ENCODE peak calls at places on chromosomes 11 and 22, in nine cellular contexts. H, C, E, B, K, A, G, S and W are unnamed samples.

GRCh38 chr11:86977441-86978050 is 22.4 kb upstream of the FZD4 start:
- DNase-seq in H (no peak), C (peak), E (no peak), B (no peak), K (no peak), A (no peak), G (no peak), S (no peak), W (no peak)

GRCh38 chr11:13367115-13367514 is 89.5 kb downstream of the BMAL1 start:
- DNase-seq in H (no peak), C (no peak), E (no peak), B (no peak), K (no peak), A (no peak), G (peak), S (no peak), W (no peak)

GRCh38 chr22:36640106-36640672 is 63.4 kb downstream of the CACNG2 start:
- DNase-seq in H (no peak), C (no peak), E (no peak), B (no peak), K (no peak), A (no peak), G (no peak), S (no peak), W (no peak)

GRCh38 chr11:66231561-66231960 is 36.9 kb upstream of the RAB1B start:
- DNase-seq in H (no peak), C (no peak), E (no peak), B (no peak), K (no peak), A (no peak), G (no peak), S (no peak), W (no peak)

GRCh38 chr11:17277024-17277584 is 565 bp downstream of the NUCB2 start:
- DNase-seq in H (no peak), C (peak), E (no peak), B (peak), K (no peak), A (no peak), G (no peak), S (no peak), W (peak)

GRCh38 chr22:38923463-38924196 is 33.8 kb upstream of the APOBEC3A start:
- DNase-seq in H (no peak), C (peak), E (no peak), B (peak), K (peak), A (peak), G (peak), S (peak), W (peak)

GRCh38 chr11:111797145-111797581 is 31.0 kb upstream of the PPP2R1B start:
- DNase-seq in H (no peak), C (no peak), E (no peak), B (no peak), K (peak), A (no peak), G (no peak), S (no peak), W (peak)

GRCh38 chr22:46219650-46220049 is 30.4 kb downstream of the CDPF1 start:
- DNase-seq in H (no peak), C (no peak), E (no peak), B (no peak), K (no peak), A (no peak), G (no peak), S (no peak), W (no peak)

GRCh38 chr11:16933756-16934603 is 80.2 kb downstream of the PLEKHA7 start:
- DNase-seq in H (no peak), C (no peak), E (no peak), B (peak), K (no peak), A (no peak), G (no peak), S (no peak), W (peak)

GRCh38 chr22:28243539-28243938 is 324.5 kb upstream of the PITPNB start:
- DNase-seq in H (no peak), C (no peak), E (no peak), B (peak), K (no peak), A (no peak), G (no peak), S (no peak), W (peak)

GRCh38 chr11:10818594-10818993 is 9.9 kb upstream of the EIF4G2 start:
- DNase-seq in H (no peak), C (no peak), E (no peak), B (peak), K (no peak), A (no peak), G (no peak), S (no peak), W (peak)

GRCh38 chr22:35604671-35605457 is 12.3 kb downstream of the MB start:
- DNase-seq in H (no peak), C (no peak), E (no peak), B (peak), K (no peak), A (no peak), G (no peak), S (no peak), W (no peak)

GRCh38 chr11:65588199-65589054 is 7.2 kb downstream of the KCNK7 start:
- DNase-seq in H (peak), C (peak), E (no peak), B (no peak), K (peak), A (peak), G (peak), S (peak), W (peak)

GRCh38 chr11:125441648-125442410 is 54.2 kb downstream of the FEZ1 start:
- DNase-seq in H (peak), C (no peak), E (no peak), B (no peak), K (no peak), A (peak), G (peak), S (no peak), W (no peak)

GRCh38 chr11:86781546-86781945 is 18.8 kb upstream of the PRSS23 start:
- DNase-seq in H (peak), C (no peak), E (no peak), B (no peak), K (no peak), A (peak), G (no peak), S (no peak), W (no peak)

GRCh38 chr22:49838771-49839717 is 11.4 kb upstream of the BRD1 start:
- DNase-seq in H (peak), C (no peak), E (no peak), B (no peak), K (peak), A (peak), G (no peak), S (no peak), W (peak)

GRCh38 chr11:65851083-65851579 is 6.8 kb downstream of the CFL1 start:
- DNase-seq in H (peak), C (no peak), E (no peak), B (no peak), K (peak), A (peak), G (no peak), S (no peak), W (no peak)

GRCh38 chr22:32317524-32317923 is 40.1 kb upstream of the RFPL3 start:
- DNase-seq in H (no peak), C (no peak), E (no peak), B (no peak), K (peak), A (no peak), G (no peak), S (no peak), W (no peak)

GRCh38 chr11:120184946-120185677 is 25.7 kb upstream of the OAF start:
- DNase-seq in H (no peak), C (peak), E (no peak), B (no peak), K (peak), A (no peak), G (no peak), S (peak), W (no peak)

GRCh38 chr11:128467610-128468041 is 119.7 kb downstream of the ETS1 start:
- DNase-seq in H (no peak), C (peak), E (no peak), B (peak), K (no peak), A (no peak), G (no peak), S (no peak), W (peak)

GRCh38 chr11:44380009-44380313 is 70.0 kb upstream of the ALX4 start:
- DNase-seq in H (no peak), C (no peak), E (no peak), B (no peak), K (no peak), A (no peak), G (no peak), S (no peak), W (no peak)

GRCh38 chr22:37098976-37099577 is 10.4 kb downstream of the TMPRSS6 start:
- DNase-seq in H (peak), C (no peak), E (no peak), B (no peak), K (no peak), A (peak), G (no peak), S (no peak), W (no peak)

GRCh38 chr11:1531418-1531817 is 40.7 kb downstream of the DUSP8 start:
- DNase-seq in H (no peak), C (peak), E (no peak), B (no peak), K (no peak), A (no peak), G (no peak), S (no peak), W (no peak)

GRCh38 chr22:36304429-36304828 is 51.5 kb downstream of the APOL1 start:
- DNase-seq in H (no peak), C (no peak), E (no peak), B (no peak), K (no peak), A (no peak), G (no peak), S (no peak), W (no peak)

GRCh38 chr11:842370-843002 is at the start of the genes POLR2L and TSPAN4:
- DNase-seq in H (peak), C (peak), E (peak), B (peak), K (peak), A (peak), G (peak), S (peak), W (peak)

GRCh38 chr22:23453277-23453676 is 126.8 kb downstream of the IGLL1 start:
- DNase-seq in H (no peak), C (no peak), E (no peak), B (no peak), K (no peak), A (no peak), G (no peak), S (no peak), W (no peak)

GRCh38 chr22:36807627-36808026 is 9.2 kb downstream of the PVALB start:
- DNase-seq in H (no peak), C (no peak), E (no peak), B (no peak), K (no peak), A (no peak), G (no peak), S (no peak), W (no peak)

GRCh38 chr22:28426346-28427132 is 253.1 kb downstream of the TTC28 start:
- DNase-seq in H (no peak), C (no peak), E (no peak), B (no peak), K (no peak), A (no peak), G (no peak), S (no peak), W (no peak)

GRCh38 chr11:134366279-134366678 is 34.5 kb downstream of the GLB1L2 start:
- DNase-seq in H (no peak), C (no peak), E (no peak), B (no peak), K (no peak), A (no peak), G (peak), S (no peak), W (no peak)

GRCh38 chr22:33005476-33005875 is 52.7 kb downstream of the SYN3 start:
- DNase-seq in H (no peak), C (no peak), E (no peak), B (no peak), K (no peak), A (no peak), G (no peak), S (no peak), W (no peak)

GRCh38 chr11:114440121-114440860 is 1.0 kb downstream of the REXO2 start:
- DNase-seq in H (no peak), C (no peak), E (no peak), B (no peak), K (no peak), A (no peak), G (no peak), S (no peak), W (no peak)

GRCh38 chr11:75237050-75237449 is 3.5 kb upstream of the TPBGL start:
- DNase-seq in H (no peak), C (no peak), E (no peak), B (no peak), K (no peak), A (no peak), G (no peak), S (no peak), W (no peak)

GRCh38 chr11:44598831-44599230 is 33.4 kb downstream of the CD82 start:
- DNase-seq in H (no peak), C (no peak), E (no peak), B (no peak), K (no peak), A (no peak), G (no peak), S (no peak), W (no peak)

DNA sequence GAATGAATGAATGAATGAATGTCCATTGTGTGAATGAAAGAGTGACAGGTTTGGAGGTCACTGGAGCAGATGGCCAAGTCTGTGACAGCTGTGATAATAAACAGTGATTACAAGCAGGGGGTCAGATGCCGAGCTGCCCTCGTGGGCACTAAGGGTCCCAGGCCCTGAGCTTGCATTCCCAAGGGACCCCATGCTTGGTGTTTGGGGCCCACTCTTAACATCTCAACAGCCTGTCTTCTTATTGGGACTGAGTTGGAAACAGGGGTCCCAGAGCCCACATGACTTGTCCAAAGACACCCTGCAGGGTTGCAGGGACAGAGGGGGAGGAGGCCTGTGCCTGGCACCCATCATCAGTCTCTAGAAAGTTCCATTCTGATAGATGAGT is 12.0 kb upstream of the ANO1 start:
- DNase-seq in H (no peak), C (no peak), E (no peak), B (no peak), K (no peak), A (peak), G (no peak), S (no peak), W (no peak)
- TF ChIP-seq CTCF in H (no peak), C (no peak), E (no peak), B (no peak), K (no peak), A (no peak), G (no peak), S (no peak), W (no peak)

GRCh38 chr22:40107756-40108437 is 69.8 kb upstream of the TNRC6B start:
- DNase-seq in H (no peak), C (peak), E (no peak), B (no peak), K (no peak), A (no peak), G (no peak), S (no peak), W (peak)
- TF ChIP-seq CTCF in H (no peak), C (no peak), E (no peak), B (no peak), K (no peak), A (no peak), G (no peak), S (no peak), W (no peak)

GRCh38 chr11:117925198-117925925 is 3.8 kb downstream of the TMPRSS13 start:
- DNase-seq in H (no peak), C (no peak), E (no peak), B (no peak), K (no peak), A (no peak), G (no peak), S (no peak), W (no peak)

GRCh38 chr11:117923275-117923674 is 5.9 kb downstream of the TMPRSS13 start:
- DNase-seq in H (no peak), C (no peak), E (no peak), B (no peak), K (no peak), A (no peak), G (no peak), S (no peak), W (no peak)

GRCh38 chr11:117924631-117925170 is 4.5 kb downstream of the TMPRSS13 start:
- DNase-seq in H (no peak), C (no peak), E (no peak), B (no peak), K (no peak), A (no peak), G (no peak), S (no peak), W (no peak)

GRCh38 chr11:117921893-117922292 is 7.3 kb downstream of the TMPRSS13 start:
- DNase-seq in H (no peak), C (no peak), E (no peak), B (no peak), K (no peak), A (no peak), G (peak), S (no peak), W (no peak)

GRCh38 chr11:117923773-117924172 is 5.4 kb downstream of the TMPRSS13 start:
- DNase-seq in H (peak), C (no peak), E (no peak), B (no peak), K (no peak), A (no peak), G (peak), S (no peak), W (no peak)
- TF ChIP-seq CTCF in H (no peak), C (no peak), E (no peak), B (no peak), K (no peak), A (peak), G (no peak), S (no peak), W (no peak)

DNA sequence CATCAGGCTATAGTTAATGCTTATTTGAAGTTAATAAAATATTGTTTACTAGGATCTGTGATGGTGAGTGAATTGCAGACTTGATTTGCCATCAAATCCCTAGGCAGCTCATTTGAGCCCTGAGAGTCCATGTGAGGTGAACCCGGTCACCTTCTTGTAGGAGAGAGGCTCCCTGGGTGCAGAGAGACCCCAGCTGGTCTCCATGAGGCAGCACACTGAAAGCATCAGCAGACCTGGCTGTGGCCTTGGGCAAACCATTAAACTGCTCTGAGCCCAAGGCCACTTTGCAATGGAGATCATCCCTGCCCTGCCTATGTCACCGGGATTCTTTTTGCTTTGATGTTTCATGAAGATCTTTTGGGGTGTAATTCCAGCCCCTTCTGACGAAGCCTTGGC is 125.2 kb downstream of the MICAL2 start:
- DNase-seq in H (no peak), C (no peak), E (no peak), B (no peak), K (no peak), A (no peak), G (no peak), S (no peak), W (peak)
- TF ChIP-seq CTCF in H (no peak), C (no peak), E (no peak), B (peak), K (no peak), A (peak), G (no peak), S (peak), W (peak)

GRCh38 chr11:122202951-122203456 is 87.0 kb upstream of the BLID start:
- DNase-seq in H (peak), C (peak), E (peak), B (peak), K (peak), A (peak), G (peak), S (peak), W (peak)
- TF ChIP-seq CTCF in H (peak), C (peak), E (peak), B (peak), K (peak), A (peak), G (peak), S (peak), W (peak)

DNA sequence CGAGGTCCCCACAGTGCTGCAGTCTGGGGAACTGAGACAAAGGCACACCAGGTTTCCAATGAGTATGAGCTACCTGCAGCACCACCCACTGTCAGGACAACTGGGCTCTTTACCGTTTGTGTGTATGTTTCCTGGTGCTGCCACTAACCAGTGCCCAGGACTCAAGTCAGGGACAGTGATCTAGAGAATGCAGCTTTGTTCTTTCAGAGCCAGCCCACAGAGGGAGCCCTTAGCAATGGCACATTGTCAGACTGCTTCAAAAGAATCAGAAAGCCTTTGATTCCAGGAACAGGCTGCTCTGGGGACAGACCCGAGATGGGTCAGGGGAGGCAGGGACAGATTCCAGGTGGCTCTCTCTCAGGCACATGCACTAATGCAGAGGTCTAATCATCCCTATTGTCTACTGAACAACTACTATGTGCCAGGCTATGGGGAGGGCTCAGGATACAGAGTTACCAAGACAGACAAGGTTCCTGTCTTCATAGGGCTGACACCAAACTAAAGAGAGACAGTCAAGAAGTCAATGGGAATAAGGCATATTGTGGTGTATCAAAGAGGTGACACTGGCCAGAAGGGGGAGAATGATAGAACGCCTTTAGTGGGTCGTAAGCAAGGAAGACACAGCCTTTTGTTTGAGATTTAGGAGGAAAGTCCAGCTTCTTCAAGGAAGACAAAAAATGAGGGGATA is 103.7 kb downstream of the VPREB1 start:
- DNase-seq in H (peak), C (no peak), E (no peak), B (no peak), K (no peak), A (peak), G (peak), S (no peak), W (no peak)
- TF ChIP-seq CTCF in H (no peak), C (no peak), E (peak), B (peak), K (no peak), A (peak), G (peak), S (peak), W (peak)